ENCODE peak calls at places on chromosomes 7 and 10, in five cellular contexts. One of them, this sample, is unnamed.
A peak's percentile ranks its signal among the peaks of the same experiment; 100 is the strongest.

GRCh38 chr7:75776295-75776971 is 4.4 kb upstream of the CCL26 start:
- DNase-seq in Peyer's patch: no peak
- DNase-seq in H7: no peak
- DNase-seq in thoracic aorta: no peak
- DNase-seq in mesenchymal stem cell: peak; percentile 84
- DNase-seq in this sample: peak; percentile 85

GRCh38 chr7:140000666-140001268 is 62.0 kb downstream of the PARP12 start:
- DNase-seq in Peyer's patch: no peak
- DNase-seq in H7: no peak
- DNase-seq in thoracic aorta: no peak
- DNase-seq in mesenchymal stem cell: no peak
- DNase-seq in this sample: no peak

GRCh38 chr10:63760708-63761047 is 239.5 kb downstream of the REEP3 start:
- DNase-seq in Peyer's patch: no peak
- DNase-seq in H7: no peak
- DNase-seq in thoracic aorta: no peak
- DNase-seq in mesenchymal stem cell: no peak
- DNase-seq in this sample: no peak

GRCh38 chr7:151462306-151462779 is 22.4 kb upstream of the CRYGN start:
- DNase-seq in Peyer's patch: no peak
- DNase-seq in H7: no peak
- DNase-seq in thoracic aorta: no peak
- DNase-seq in mesenchymal stem cell: no peak
- DNase-seq in this sample: no peak

GRCh38 chr10:62153191-62153590 is 115.5 kb downstream of the RTKN2 start:
- DNase-seq in Peyer's patch: no peak
- DNase-seq in H7: no peak
- DNase-seq in thoracic aorta: no peak
- DNase-seq in mesenchymal stem cell: peak; percentile 33
- DNase-seq in this sample: no peak

GRCh38 chr10:24437302-24437701 is 228.4 kb downstream of the KIAA1217 start:
- DNase-seq in Peyer's patch: no peak
- DNase-seq in H7: no peak
- DNase-seq in thoracic aorta: no peak
- DNase-seq in mesenchymal stem cell: no peak
- DNase-seq in this sample: no peak

GRCh38 chr7:99314504-99314903 is 11.2 kb upstream of the ARPC1A start:
- DNase-seq in Peyer's patch: peak; percentile 74
- DNase-seq in H7: no peak
- DNase-seq in thoracic aorta: no peak
- DNase-seq in mesenchymal stem cell: no peak
- DNase-seq in this sample: no peak

GRCh38 chr7:128045766-128046165 is 14.5 kb upstream of the LRRC4 start:
- DNase-seq in Peyer's patch: no peak
- DNase-seq in H7: no peak
- DNase-seq in thoracic aorta: no peak
- DNase-seq in mesenchymal stem cell: peak; percentile 41
- DNase-seq in this sample: no peak

GRCh38 chr10:62873866-62874265 is 57.7 kb upstream of the EGR2 start:
- DNase-seq in Peyer's patch: no peak
- DNase-seq in H7: no peak
- DNase-seq in thoracic aorta: no peak
- DNase-seq in mesenchymal stem cell: no peak
- DNase-seq in this sample: no peak

GRCh38 chr10:132859084-132859855 is 73.3 kb upstream of the NKX6-2 start:
- DNase-seq in Peyer's patch: peak; percentile 24
- DNase-seq in H7: peak; percentile 57
- DNase-seq in thoracic aorta: no peak
- DNase-seq in mesenchymal stem cell: no peak
- DNase-seq in this sample: no peak

GRCh38 chr10:92052088-92052487 is 128.5 kb downstream of the BTAF1 start:
- DNase-seq in Peyer's patch: no peak
- DNase-seq in H7: peak; percentile 18
- DNase-seq in thoracic aorta: no peak
- DNase-seq in mesenchymal stem cell: no peak
- DNase-seq in this sample: no peak

GRCh38 chr7:115941703-115942268 is 88.8 kb downstream of the TFEC start:
- DNase-seq in Peyer's patch: no peak
- DNase-seq in H7: no peak
- DNase-seq in thoracic aorta: no peak
- DNase-seq in mesenchymal stem cell: peak; percentile 1
- DNase-seq in this sample: peak; percentile 3

GRCh38 chr7:79453558-79454324 is at the start of gene MAGI2:
- DNase-seq in Peyer's patch: peak; percentile 58
- DNase-seq in H7: peak; percentile 68
- DNase-seq in thoracic aorta: peak; percentile 72
- DNase-seq in mesenchymal stem cell: peak; percentile 93
- DNase-seq in this sample: peak; percentile 77

GRCh38 chr7:29622335-29623265 is 59.0 kb downstream of the PRR15 start:
- DNase-seq in Peyer's patch: no peak
- DNase-seq in H7: no peak
- DNase-seq in thoracic aorta: no peak
- DNase-seq in mesenchymal stem cell: peak; percentile 74
- DNase-seq in this sample: peak; percentile 73

GRCh38 chr7:43674559-43675436 is 54.5 kb downstream of the COA1 start:
- DNase-seq in Peyer's patch: no peak
- DNase-seq in H7: no peak
- DNase-seq in thoracic aorta: no peak
- DNase-seq in mesenchymal stem cell: peak; percentile 81
- DNase-seq in this sample: no peak

GRCh38 chr10:123356101-123356500 is 201.9 kb downstream of the BUB3 start:
- DNase-seq in Peyer's patch: no peak
- DNase-seq in H7: no peak
- DNase-seq in thoracic aorta: no peak
- DNase-seq in mesenchymal stem cell: no peak
- DNase-seq in this sample: no peak

GRCh38 chr10:37754538-37755323 is 102.7 kb downstream of the ZNF248 start:
- DNase-seq in Peyer's patch: no peak
- DNase-seq in H7: peak; percentile 8
- DNase-seq in thoracic aorta: no peak
- DNase-seq in mesenchymal stem cell: no peak
- DNase-seq in this sample: peak; percentile 51

GRCh38 chr7:117250245-117250644 is 72.6 kb downstream of the WNT2 start:
- DNase-seq in Peyer's patch: no peak
- DNase-seq in H7: no peak
- DNase-seq in thoracic aorta: no peak
- DNase-seq in mesenchymal stem cell: no peak
- DNase-seq in this sample: no peak

GRCh38 chr10:13349776-13350274 is 1.7 kb upstream of the SEPHS1 start:
- DNase-seq in Peyer's patch: peak; percentile 78
- DNase-seq in H7: peak; percentile 80
- DNase-seq in thoracic aorta: no peak
- DNase-seq in mesenchymal stem cell: peak; percentile 71
- DNase-seq in this sample: peak; percentile 50

GRCh38 chr7:55073051-55073511 is 54.3 kb downstream of the EGFR start:
- DNase-seq in Peyer's patch: no peak
- DNase-seq in H7: no peak
- DNase-seq in thoracic aorta: no peak
- DNase-seq in mesenchymal stem cell: no peak
- DNase-seq in this sample: no peak

GRCh38 chr10:79487296-79488194 is 24.8 kb upstream of the EIF5AL1 start:
- DNase-seq in Peyer's patch: no peak
- DNase-seq in H7: peak; percentile 86
- DNase-seq in thoracic aorta: no peak
- DNase-seq in mesenchymal stem cell: peak; percentile 72
- DNase-seq in this sample: peak; percentile 67

GRCh38 chr7:132430863-132431822 is 145.1 kb downstream of the PLXNA4 start:
- DNase-seq in Peyer's patch: peak; percentile 71
- DNase-seq in H7: no peak
- DNase-seq in thoracic aorta: no peak
- DNase-seq in mesenchymal stem cell: peak; percentile 83
- DNase-seq in this sample: no peak

GRCh38 chr7:156474241-156474743 is 166.3 kb upstream of the RNF32 start:
- DNase-seq in Peyer's patch: no peak
- DNase-seq in H7: no peak
- DNase-seq in thoracic aorta: no peak
- DNase-seq in mesenchymal stem cell: peak; percentile 87
- DNase-seq in this sample: no peak

GRCh38 chr7:1513657-1514095 is 9.5 kb upstream of the INTS1 start:
- DNase-seq in Peyer's patch: no peak
- DNase-seq in H7: no peak
- DNase-seq in thoracic aorta: no peak
- DNase-seq in mesenchymal stem cell: no peak
- DNase-seq in this sample: no peak

GRCh38 chr10:48231178-48231577 is 43.3 kb downstream of the FRMPD2 start:
- DNase-seq in Peyer's patch: no peak
- DNase-seq in H7: no peak
- DNase-seq in thoracic aorta: no peak
- DNase-seq in mesenchymal stem cell: no peak
- DNase-seq in this sample: no peak

GRCh38 chr7:57579454-57579853 is 129.5 kb downstream of the ZNF716 start:
- DNase-seq in Peyer's patch: no peak
- DNase-seq in H7: no peak
- DNase-seq in thoracic aorta: no peak
- DNase-seq in mesenchymal stem cell: no peak
- DNase-seq in this sample: no peak

GRCh38 chr7:11638026-11638774 is 193.8 kb downstream of the THSD7A start:
- DNase-seq in Peyer's patch: no peak
- DNase-seq in H7: no peak
- DNase-seq in thoracic aorta: no peak
- DNase-seq in mesenchymal stem cell: no peak
- DNase-seq in this sample: no peak

GRCh38 chr10:122019414-122019975 is 30.5 kb downstream of the TACC2 start:
- DNase-seq in Peyer's patch: peak; percentile 92
- DNase-seq in H7: peak; percentile 81
- DNase-seq in thoracic aorta: no peak
- DNase-seq in mesenchymal stem cell: no peak
- DNase-seq in this sample: no peak

GRCh38 chr7:130896051-130896881 is 162.3 kb upstream of the KLF14 start:
- DNase-seq in Peyer's patch: no peak
- DNase-seq in H7: peak; percentile 51
- DNase-seq in thoracic aorta: no peak
- DNase-seq in mesenchymal stem cell: peak; percentile 62
- DNase-seq in this sample: peak; percentile 63

GRCh38 chr7:44306608-44307007 is 18.8 kb downstream of the CAMK2B start:
- DNase-seq in Peyer's patch: no peak
- DNase-seq in H7: peak; percentile 13
- DNase-seq in thoracic aorta: no peak
- DNase-seq in mesenchymal stem cell: no peak
- DNase-seq in this sample: no peak

GRCh38 chr7:18846765-18847215 is 270.6 kb downstream of the TWIST1 start:
- DNase-seq in Peyer's patch: no peak
- DNase-seq in H7: no peak
- DNase-seq in thoracic aorta: no peak
- DNase-seq in mesenchymal stem cell: no peak
- DNase-seq in this sample: no peak

GRCh38 chr10:119687192-119688032 is 36.2 kb downstream of the BAG3 start:
- DNase-seq in Peyer's patch: no peak
- DNase-seq in H7: peak; percentile 90
- DNase-seq in thoracic aorta: no peak
- DNase-seq in mesenchymal stem cell: peak; percentile 58
- DNase-seq in this sample: peak; percentile 34

GRCh38 chr10:119688033-119688508 is 36.9 kb downstream of the BAG3 start:
- DNase-seq in Peyer's patch: no peak
- DNase-seq in H7: no peak
- DNase-seq in thoracic aorta: no peak
- DNase-seq in mesenchymal stem cell: no peak
- DNase-seq in this sample: no peak

GRCh38 chr10:119689016-119689564 is 36.8 kb upstream of the INPP5F start:
- DNase-seq in Peyer's patch: no peak
- DNase-seq in H7: no peak
- DNase-seq in thoracic aorta: no peak
- DNase-seq in mesenchymal stem cell: no peak
- DNase-seq in this sample: no peak

GRCh38 chr10:119691726-119692125 is 34.1 kb upstream of the INPP5F start:
- DNase-seq in Peyer's patch: no peak
- DNase-seq in H7: no peak
- DNase-seq in thoracic aorta: no peak
- DNase-seq in mesenchymal stem cell: no peak
- DNase-seq in this sample: no peak

GRCh38 chr10:119686465-119687191 is 35.4 kb downstream of the BAG3 start:
- DNase-seq in Peyer's patch: peak; percentile 84
- DNase-seq in H7: peak; percentile 77
- DNase-seq in thoracic aorta: peak; percentile 36
- DNase-seq in mesenchymal stem cell: peak; percentile 82
- DNase-seq in this sample: peak; percentile 87
- H3K4me3 ChIP-seq in Peyer's patch: peak overlapping the region; percentile 37
- H3K4me3 ChIP-seq in H7: peak overlapping the region; percentile 53
- H3K4me3 ChIP-seq in thoracic aorta: peak overlapping the region; percentile 67
- H3K4me3 ChIP-seq in mesenchymal stem cell: peak overlapping the region; percentile 30
- H3K4me3 ChIP-seq in this sample: peak overlapping the region; percentile 18

GRCh38 chr10:118204292-118204943 is 137.7 kb downstream of the FAM204A start:
- DNase-seq in Peyer's patch: no peak
- DNase-seq in H7: peak; percentile 2
- DNase-seq in thoracic aorta: no peak
- DNase-seq in mesenchymal stem cell: no peak
- DNase-seq in this sample: no peak
- H3K36me3 ChIP-seq in Peyer's patch: no peaks in the 10 kb centered on the region
- H3K36me3 ChIP-seq in H7: no peaks in the 10 kb centered on the region
- H3K36me3 ChIP-seq in thoracic aorta: no peaks in the 10 kb centered on the region
- H3K36me3 ChIP-seq in mesenchymal stem cell: no peaks in the 10 kb centered on the region
- H3K36me3 ChIP-seq in this sample: no peaks in the 10 kb centered on the region

GRCh38 chr7:32518534-32519140 is 23.3 kb downstream of the AVL9 start:
- DNase-seq in Peyer's patch: no peak
- DNase-seq in H7: no peak
- DNase-seq in thoracic aorta: no peak
- DNase-seq in mesenchymal stem cell: peak; percentile 62
- DNase-seq in this sample: peak; percentile 27
- H3K4me3 ChIP-seq in Peyer's patch: no peak overlapping the region
- H3K4me3 ChIP-seq in H7: no peak overlapping the region
- H3K4me3 ChIP-seq in thoracic aorta: no peak overlapping the region
- H3K4me3 ChIP-seq in mesenchymal stem cell: no peak overlapping the region
- H3K4me3 ChIP-seq in this sample: no peak overlapping the region

GRCh38 chr7:66952343-66953043 is 31.5 kb downstream of the TMEM248 start:
- DNase-seq in Peyer's patch: peak; percentile 64
- DNase-seq in H7: peak; percentile 41
- DNase-seq in thoracic aorta: no peak
- DNase-seq in mesenchymal stem cell: peak; percentile 61
- DNase-seq in this sample: peak; percentile 72

GRCh38 chr7:66948480-66949109 is 27.6 kb downstream of the TMEM248 start:
- DNase-seq in Peyer's patch: no peak
- DNase-seq in H7: no peak
- DNase-seq in thoracic aorta: no peak
- DNase-seq in mesenchymal stem cell: no peak
- DNase-seq in this sample: no peak

GRCh38 chr7:66953044-66953427 is 32.0 kb downstream of the TMEM248 start:
- DNase-seq in Peyer's patch: no peak
- DNase-seq in H7: no peak
- DNase-seq in thoracic aorta: no peak
- DNase-seq in mesenchymal stem cell: no peak
- DNase-seq in this sample: no peak

GRCh38 chr7:66950311-66950710 is 29.3 kb downstream of the TMEM248 start:
- DNase-seq in Peyer's patch: no peak
- DNase-seq in H7: no peak
- DNase-seq in thoracic aorta: no peak
- DNase-seq in mesenchymal stem cell: peak; percentile 44
- DNase-seq in this sample: no peak

DNA sequence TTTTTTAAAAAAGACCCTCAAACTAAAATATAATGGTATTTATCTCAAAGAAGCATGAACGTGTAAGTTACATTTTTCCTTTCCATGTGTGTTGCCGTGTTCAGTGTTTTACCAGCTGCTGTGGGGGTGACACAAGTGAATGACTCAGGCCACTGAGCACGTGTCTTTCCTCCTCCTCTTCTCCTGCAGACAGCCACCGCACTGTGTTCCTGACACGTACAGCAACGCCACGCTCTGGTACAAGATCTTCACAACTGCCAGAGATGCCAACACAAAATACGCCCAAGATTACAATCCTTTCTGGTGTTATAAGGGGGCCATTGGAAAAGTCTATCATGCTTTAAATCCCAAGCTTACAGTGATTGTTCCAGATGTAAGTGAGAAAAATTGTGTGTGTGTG is 29.7 kb downstream of the TMEM248 start:
- DNase-seq in Peyer's patch: no peak
- DNase-seq in H7: no peak
- DNase-seq in thoracic aorta: no peak
- DNase-seq in mesenchymal stem cell: peak; percentile 77
- DNase-seq in this sample: no peak
- H3K36me3 ChIP-seq in Peyer's patch: peaks cover 6% of the 10 kb centered on the region
- H3K36me3 ChIP-seq in H7: peaks cover 20% of the 10 kb centered on the region
- H3K36me3 ChIP-seq in thoracic aorta: peaks cover 71% of the 10 kb centered on the region
- H3K36me3 ChIP-seq in mesenchymal stem cell: peaks cover 83% of the 10 kb centered on the region
- H3K36me3 ChIP-seq in this sample: peaks cover 71% of the 10 kb centered on the region

This sample was measured in SJSA1.